ENCODE peak calls at places on chromosomes 6 and 20, in seven cellular contexts. N is A549, K is dorsolateral prefrontal cortex, G is nephron progenitor cell, L is pancreas, U is testis, M is GM12865. X is an unnamed sample.

GRCh38 chr6:25094726-25095125 is 159.0 kb upstream of the RIPOR2 start:
- DNase-seq in U (no peak), M (no peak), G (no peak), L (no peak), N (no peak), K (no peak), X (no peak)

GRCh38 chr20:36384022-36384619 is 78.0 kb downstream of the DLGAP4 start:
- DNase-seq in U (peak; percentile 56), G (peak; percentile 88), K (no peak), L (no peak), M (peak; percentile 43), N (no peak), X (peak; percentile 83)

GRCh38 chr6:108425428-108425827 is 130.6 kb downstream of the AFG1L start:
- DNase-seq in M (no peak), K (no peak), L (no peak), U (no peak), G (no peak), N (no peak), X (no peak)

GRCh38 chr6:72704979-72705378 is 83.1 kb downstream of the KCNQ5 start:
- DNase-seq in K (no peak), N (no peak), L (no peak), M (no peak), G (no peak), U (no peak), X (peak; percentile 21)

GRCh38 chr20:61128701-61129655 is 123.1 kb upstream of the CDH4 start:
- DNase-seq in G (no peak), K (no peak), L (no peak), N (no peak), M (no peak), U (no peak), X (no peak)

GRCh38 chr6:45422541-45423110 is 44.9 kb upstream of the SUPT3H start:
- DNase-seq in U (peak; percentile 23), K (no peak), M (peak; percentile 52), N (no peak), G (peak; percentile 60), L (peak; percentile 19), X (peak; percentile 36)

GRCh38 chr6:15207923-15208322 is 37.9 kb upstream of the JARID2 start:
- DNase-seq in G (no peak), K (no peak), U (no peak), L (no peak), M (no peak), N (no peak), X (no peak)

GRCh38 chr6:20797597-20797996 is 263.3 kb downstream of the CDKAL1 start:
- DNase-seq in U (no peak), G (no peak), L (no peak), N (no peak), K (no peak), M (no peak), X (no peak)

GRCh38 chr20:36110936-36111445 is 43.5 kb upstream of the EPB41L1 start:
- DNase-seq in L (no peak), U (no peak), M (no peak), G (no peak), N (no peak), K (no peak), X (no peak)

GRCh38 chr20:5848711-5849505 is 98.7 kb downstream of the SHLD1 start:
- DNase-seq in L (no peak), N (no peak), K (no peak), G (no peak), U (no peak), M (peak; percentile 47), X (peak; percentile 74)

GRCh38 chr6:31110825-31111582 is 1.4 kb downstream of the C6orf15 start:
- DNase-seq in L (no peak), G (no peak), K (no peak), N (no peak), M (no peak), U (no peak), X (no peak)
- TF ChIP-seq CTCF in L (no peak), G (no peak), K (no peak), N (no peak), M (no peak), U (no peak), X (no peak)

GRCh38 chr6:131258816-131259476 is 123.7 kb downstream of the AKAP7 start:
- DNase-seq in M (no peak), U (no peak), L (peak; percentile 23), G (peak; percentile 18), K (no peak), N (no peak), X (no peak)

GRCh38 chr6:131257104-131257503 is 121.8 kb downstream of the AKAP7 start:
- DNase-seq in U (no peak), K (no peak), M (no peak), N (no peak), L (no peak), G (no peak), X (no peak)

GRCh38 chr6:131265939-131266338 is 130.7 kb downstream of the AKAP7 start:
- DNase-seq in L (no peak), M (no peak), G (no peak), N (no peak), U (no peak), K (no peak), X (no peak)

GRCh38 chr6:131258010-131258652 is 122.9 kb downstream of the AKAP7 start:
- DNase-seq in M (no peak), N (no peak), G (no peak), U (no peak), L (no peak), K (no peak), X (no peak)

DNA sequence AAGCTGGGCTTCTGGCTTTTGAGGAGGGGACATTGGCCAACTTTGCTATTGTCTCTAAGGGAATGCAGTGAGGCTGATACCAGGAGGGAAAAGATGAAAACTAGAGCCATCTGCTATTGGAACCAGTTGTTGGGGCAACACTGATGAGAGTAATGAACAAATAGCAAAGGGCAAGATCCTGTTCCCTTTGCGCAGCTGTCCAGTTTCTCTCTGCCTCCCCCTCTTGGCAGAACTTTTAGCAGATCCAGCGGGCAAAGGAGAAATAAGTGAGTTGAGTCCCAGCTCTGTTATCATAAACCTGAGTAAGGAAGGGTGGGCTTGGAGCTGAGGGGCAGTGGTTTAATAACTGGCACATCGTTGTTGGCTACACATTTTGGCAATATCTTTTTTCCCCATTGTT is 126.8 kb downstream of the AKAP7 start:
- DNase-seq in M (no peak), K (no peak), U (no peak), N (no peak), L (no peak), G (no peak), X (no peak)
- TF ChIP-seq CTCF in M (no peak), K (no peak), U (no peak), N (no peak), L (no peak), G (no peak), X (no peak)

GRCh38 chr6:168526841-168527281 is 85.9 kb downstream of the SMOC2 start:
- DNase-seq in G (no peak), U (peak; percentile 60), L (peak; percentile 75), M (no peak), N (no peak), K (no peak), X (no peak)
- TF ChIP-seq CTCF in G (no peak), U (no peak), L (no peak), M (no peak), N (no peak), K (no peak), X (no peak)

DNA sequence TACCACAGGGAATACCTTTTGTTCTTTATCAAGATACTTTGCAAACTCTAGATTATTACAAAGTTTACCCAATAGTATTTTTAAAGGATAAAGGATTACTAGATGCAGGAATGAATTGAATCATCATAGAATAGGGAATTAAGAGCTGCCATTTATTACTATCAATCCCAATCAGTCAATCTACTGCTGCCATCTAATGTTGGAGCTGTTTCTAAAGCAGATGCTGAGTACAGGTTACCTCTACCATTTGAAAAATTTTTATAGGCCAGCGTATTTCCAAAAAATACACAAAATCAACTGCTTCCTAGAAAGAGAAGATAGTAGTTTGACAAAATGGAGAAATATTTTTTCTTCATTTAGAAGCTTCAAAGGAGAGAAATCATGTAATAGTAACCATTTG is 520.4 kb downstream of the ADGRB3 start:
- DNase-seq in U (no peak), M (no peak), G (no peak), N (no peak), K (no peak), L (no peak), X (no peak)
- TF ChIP-seq CTCF in U (no peak), M (no peak), G (no peak), N (no peak), K (no peak), L (no peak), X (no peak)

GRCh38 chr20:62900052-62900691 is 26.1 kb downstream of the DIDO1 start:
- DNase-seq in K (peak; percentile 84), U (peak; percentile 82), G (peak; percentile 78), L (peak; percentile 78), M (peak; percentile 82), N (peak; percentile 92), X (peak; percentile 83)
- TF ChIP-seq CTCF in K (peak; percentile 88), U (peak; percentile 88), G (peak; percentile 75), L (peak; percentile 89), M (peak; percentile 92), N (peak; percentile 64), X (peak; percentile 65)

GRCh38 chr20:53283597-53283996 is 310.0 kb downstream of the ZNF217 start:
- DNase-seq in G (no peak), K (no peak), M (no peak), N (no peak), L (no peak), U (no peak), X (no peak)

GRCh38 chr20:53279735-53280134 is 307.6 kb downstream of the TSHZ2 start:
- DNase-seq in M (no peak), L (no peak), U (no peak), N (no peak), G (no peak), K (no peak), X (no peak)

GRCh38 chr20:53283011-53283410 is 310.6 kb downstream of the ZNF217 start:
- DNase-seq in U (no peak), G (no peak), L (no peak), K (no peak), M (no peak), N (no peak), X (no peak)

GRCh38 chr20:53282217-53282955 is 310.2 kb downstream of the TSHZ2 start:
- DNase-seq in L (no peak), U (no peak), G (no peak), N (no peak), K (no peak), M (no peak), X (no peak)

GRCh38 chr20:53281557-53282117 is 309.5 kb downstream of the TSHZ2 start:
- DNase-seq in M (no peak), L (no peak), G (no peak), K (no peak), U (no peak), N (no peak), X (no peak)
- TF ChIP-seq CTCF in M (no peak), L (no peak), G (no peak), K (no peak), U (no peak), N (no peak), X (no peak)

X was measured in cardiac muscle cell.